ENCODE peak calls at places on chromosomes 13 and 19, in ten cellular contexts. One of them, this sample, is unnamed.

GRCh38 chr19:57271280-57271679 is 9.0 kb upstream of the ZNF460 start:
- DNase-seq in transverse colon: no peak
- DNase-seq in fibroblast of mammary gland: no peak
- DNase-seq in stimulated activated CD8-positive, alpha-beta memory T cell treated with anti-CD3 and anti-CD28 coated beads, Interleukin-7, amount 100 ng/mL, for 1 hour: no peak
- DNase-seq in stimulated activated CD4-positive, alpha-beta T cell treated with anti-CD3 and anti-CD28 coated beads, Interleukin-12 subunit alpha, Interleukin-12 subunit beta, amount 100 ng/mL, for 4 hours: no peak
- DNase-seq in activated CD4-positive, alpha-beta T cell treated with anti-CD3 and anti-CD28 coated beads, Interleukin-2, amount 50 U/mL, for 1 hour: no peak
- DNase-seq in effector memory CD4-positive, alpha-beta T cell: no peak
- DNase-seq in CD14-positive monocyte: no peak
- DNase-seq in AG09319: no peak
- DNase-seq in neural crest cell: no peak
- DNase-seq in this sample: no peak

GRCh38 chr19:51439021-51439465 is 19.2 kb downstream of the SIGLEC8 start:
- DNase-seq in fibroblast of mammary gland: peak
- DNase-seq in neural crest cell: no peak
- DNase-seq in effector memory CD4-positive, alpha-beta T cell: no peak
- DNase-seq in activated CD4-positive, alpha-beta T cell treated with anti-CD3 and anti-CD28 coated beads, Interleukin-2, amount 50 U/mL, for 1 hour: peak
- DNase-seq in transverse colon: no peak
- DNase-seq in CD14-positive monocyte: peak
- DNase-seq in AG09319: no peak
- DNase-seq in stimulated activated CD4-positive, alpha-beta T cell treated with anti-CD3 and anti-CD28 coated beads, Interleukin-12 subunit alpha, Interleukin-12 subunit beta, amount 100 ng/mL, for 4 hours: no peak
- DNase-seq in stimulated activated CD8-positive, alpha-beta memory T cell treated with anti-CD3 and anti-CD28 coated beads, Interleukin-7, amount 100 ng/mL, for 1 hour: no peak
- DNase-seq in this sample: no peak

GRCh38 chr19:56972291-56972914 is 131.9 kb upstream of the PEG3 start:
- DNase-seq in stimulated activated CD4-positive, alpha-beta T cell treated with anti-CD3 and anti-CD28 coated beads, Interleukin-12 subunit alpha, Interleukin-12 subunit beta, amount 100 ng/mL, for 4 hours: no peak
- DNase-seq in AG09319: no peak
- DNase-seq in CD14-positive monocyte: no peak
- DNase-seq in activated CD4-positive, alpha-beta T cell treated with anti-CD3 and anti-CD28 coated beads, Interleukin-2, amount 50 U/mL, for 1 hour: no peak
- DNase-seq in fibroblast of mammary gland: no peak
- DNase-seq in effector memory CD4-positive, alpha-beta T cell: no peak
- DNase-seq in neural crest cell: no peak
- DNase-seq in stimulated activated CD8-positive, alpha-beta memory T cell treated with anti-CD3 and anti-CD28 coated beads, Interleukin-7, amount 100 ng/mL, for 1 hour: no peak
- DNase-seq in transverse colon: no peak
- DNase-seq in this sample: no peak

GRCh38 chr13:79874396-79875360 is 393.7 kb downstream of the NDFIP2 start:
- DNase-seq in AG09319: no peak
- DNase-seq in stimulated activated CD8-positive, alpha-beta memory T cell treated with anti-CD3 and anti-CD28 coated beads, Interleukin-7, amount 100 ng/mL, for 1 hour: no peak
- DNase-seq in CD14-positive monocyte: no peak
- DNase-seq in activated CD4-positive, alpha-beta T cell treated with anti-CD3 and anti-CD28 coated beads, Interleukin-2, amount 50 U/mL, for 1 hour: no peak
- DNase-seq in neural crest cell: no peak
- DNase-seq in transverse colon: no peak
- DNase-seq in fibroblast of mammary gland: peak
- DNase-seq in stimulated activated CD4-positive, alpha-beta T cell treated with anti-CD3 and anti-CD28 coated beads, Interleukin-12 subunit alpha, Interleukin-12 subunit beta, amount 100 ng/mL, for 4 hours: no peak
- DNase-seq in effector memory CD4-positive, alpha-beta T cell: no peak
- DNase-seq in this sample: no peak

GRCh38 chr13:108508263-108508662 is 121.1 kb upstream of the MYO16 start:
- DNase-seq in AG09319: no peak
- DNase-seq in stimulated activated CD4-positive, alpha-beta T cell treated with anti-CD3 and anti-CD28 coated beads, Interleukin-12 subunit alpha, Interleukin-12 subunit beta, amount 100 ng/mL, for 4 hours: no peak
- DNase-seq in fibroblast of mammary gland: peak
- DNase-seq in activated CD4-positive, alpha-beta T cell treated with anti-CD3 and anti-CD28 coated beads, Interleukin-2, amount 50 U/mL, for 1 hour: no peak
- DNase-seq in effector memory CD4-positive, alpha-beta T cell: no peak
- DNase-seq in stimulated activated CD8-positive, alpha-beta memory T cell treated with anti-CD3 and anti-CD28 coated beads, Interleukin-7, amount 100 ng/mL, for 1 hour: no peak
- DNase-seq in transverse colon: no peak
- DNase-seq in CD14-positive monocyte: no peak
- DNase-seq in neural crest cell: no peak
- DNase-seq in this sample: no peak

GRCh38 chr19:32843716-32844245 is 25.8 kb downstream of the SLC7A9 start:
- DNase-seq in transverse colon: no peak
- DNase-seq in effector memory CD4-positive, alpha-beta T cell: no peak
- DNase-seq in stimulated activated CD8-positive, alpha-beta memory T cell treated with anti-CD3 and anti-CD28 coated beads, Interleukin-7, amount 100 ng/mL, for 1 hour: no peak
- DNase-seq in stimulated activated CD4-positive, alpha-beta T cell treated with anti-CD3 and anti-CD28 coated beads, Interleukin-12 subunit alpha, Interleukin-12 subunit beta, amount 100 ng/mL, for 4 hours: no peak
- DNase-seq in fibroblast of mammary gland: no peak
- DNase-seq in CD14-positive monocyte: no peak
- DNase-seq in AG09319: no peak
- DNase-seq in neural crest cell: no peak
- DNase-seq in activated CD4-positive, alpha-beta T cell treated with anti-CD3 and anti-CD28 coated beads, Interleukin-2, amount 50 U/mL, for 1 hour: no peak
- DNase-seq in this sample: no peak

GRCh38 chr13:27403252-27403678 is 21.2 kb upstream of the GTF3A start:
- DNase-seq in transverse colon: no peak
- DNase-seq in neural crest cell: no peak
- DNase-seq in effector memory CD4-positive, alpha-beta T cell: no peak
- DNase-seq in stimulated activated CD4-positive, alpha-beta T cell treated with anti-CD3 and anti-CD28 coated beads, Interleukin-12 subunit alpha, Interleukin-12 subunit beta, amount 100 ng/mL, for 4 hours: no peak
- DNase-seq in fibroblast of mammary gland: peak
- DNase-seq in CD14-positive monocyte: no peak
- DNase-seq in activated CD4-positive, alpha-beta T cell treated with anti-CD3 and anti-CD28 coated beads, Interleukin-2, amount 50 U/mL, for 1 hour: no peak
- DNase-seq in stimulated activated CD8-positive, alpha-beta memory T cell treated with anti-CD3 and anti-CD28 coated beads, Interleukin-7, amount 100 ng/mL, for 1 hour: no peak
- DNase-seq in AG09319: no peak
- DNase-seq in this sample: no peak

GRCh38 chr19:44847144-44848035 is 1.3 kb downstream of the NECTIN2 start:
- DNase-seq in activated CD4-positive, alpha-beta T cell treated with anti-CD3 and anti-CD28 coated beads, Interleukin-2, amount 50 U/mL, for 1 hour: no peak
- DNase-seq in AG09319: no peak
- DNase-seq in neural crest cell: peak
- DNase-seq in stimulated activated CD4-positive, alpha-beta T cell treated with anti-CD3 and anti-CD28 coated beads, Interleukin-12 subunit alpha, Interleukin-12 subunit beta, amount 100 ng/mL, for 4 hours: no peak
- DNase-seq in fibroblast of mammary gland: peak
- DNase-seq in transverse colon: peak
- DNase-seq in CD14-positive monocyte: no peak
- DNase-seq in effector memory CD4-positive, alpha-beta T cell: peak
- DNase-seq in stimulated activated CD8-positive, alpha-beta memory T cell treated with anti-CD3 and anti-CD28 coated beads, Interleukin-7, amount 100 ng/mL, for 1 hour: no peak
- DNase-seq in this sample: peak